ENCODE peak calls at places on chromosomes 5 and 9, in five cellular contexts. N, S, Z, P and C are unnamed samples.

GRCh38 chr9:105459329-105459728 is 11.5 kb downstream of the FSD1L start:
- DNase-seq in S (no peak), Z (no peak), P (peak; percentile 68), N (no peak), C (no peak)

GRCh38 chr9:18477121-18477705 is 3.3 kb downstream of the ADAMTSL1 start:
- DNase-seq in N (no peak), S (no peak), P (no peak), Z (no peak), C (no peak)

GRCh38 chr5:74798977-74799911 is 32.2 kb downstream of the NSA2 start:
- DNase-seq in S (no peak), Z (no peak), P (peak; percentile 72), N (no peak), C (no peak)

GRCh38 chr5:2752875-2753435 is 1.5 kb upstream of the IRX2 start:
- DNase-seq in N (no peak), Z (no peak), S (no peak), P (peak; percentile 41), C (no peak)

GRCh38 chr9:87549774-87550173 is 52.1 kb downstream of the DAPK1 start:
- DNase-seq in P (no peak), Z (no peak), S (no peak), N (no peak), C (no peak)

GRCh38 chr5:87308024-87308423 is 40.3 kb downstream of the RASA1 start:
- DNase-seq in Z (no peak), S (no peak), N (no peak), P (no peak), C (no peak)

GRCh38 chr9:135198144-135198543 is 110.7 kb downstream of the OLFM1 start:
- DNase-seq in P (no peak), N (no peak), S (no peak), Z (no peak), C (no peak)

GRCh38 chr5:142869883-142870282 is 99.7 kb downstream of the ARHGAP26 start:
- DNase-seq in N (no peak), Z (no peak), S (no peak), P (no peak), C (no peak)

GRCh38 chr9:134025606-134026541 is 593 bp downstream of the BRD3OS start:
- DNase-seq in Z (peak; percentile 68), N (peak; percentile 65), S (no peak), P (peak; percentile 46), C (peak; percentile 77)

GRCh38 chr9:116594552-116594951 is 92.6 kb upstream of the TRIM32 start:
- DNase-seq in Z (peak; percentile 64), N (no peak), S (no peak), P (peak; percentile 21), C (no peak)

GRCh38 chr9:75891277-75892167 is 1.0 kb downstream of the PCSK5 start:
- DNase-seq in N (peak; percentile 43), P (peak; percentile 21), Z (peak; percentile 63), S (no peak), C (peak; percentile 48)

GRCh38 chr5:134139377-134139851 is 24.9 kb downstream of the TCF7 start:
- DNase-seq in S (no peak), N (no peak), Z (no peak), P (no peak), C (no peak)

GRCh38 chr5:151617841-151618710 is 26.9 kb upstream of the FAT2 start:
- DNase-seq in Z (no peak), P (peak; percentile 82), S (no peak), N (no peak), C (no peak)

GRCh38 chr5:180803181-180804128 is 849 bp upstream of the MGAT1 start:
- DNase-seq in N (peak; percentile 48), Z (peak; percentile 53), P (peak; percentile 70), S (no peak), C (no peak)

GRCh38 chr5:57436586-57436985 is 46.0 kb downstream of the ACTBL2 start:
- DNase-seq in P (no peak), S (no peak), Z (no peak), N (no peak), C (no peak)

GRCh38 chr5:163458778-163459405 is 1.0 kb downstream of the NUDCD2 start:
- DNase-seq in P (no peak), S (no peak), N (no peak), Z (no peak), C (no peak)

GRCh38 chr9:116895956-116896355 is 208.9 kb downstream of the TRIM32 start:
- DNase-seq in S (no peak), Z (no peak), P (no peak), N (no peak), C (no peak)

GRCh38 chr9:93184439-93185221 is 691 bp downstream of the WNK2 start:
- DNase-seq in Z (no peak), N (peak; percentile 23), S (no peak), P (peak; percentile 86), C (no peak)

GRCh38 chr9:87836951-87837715 is 45.5 kb upstream of the SPATA31E1 start:
- DNase-seq in N (no peak), S (no peak), Z (no peak), P (no peak), C (no peak)

GRCh38 chr9:28960602-28961001 is 1387.3 kb upstream of the C9orf72 start:
- DNase-seq in S (no peak), P (no peak), Z (no peak), N (no peak), C (no peak)

DNA sequence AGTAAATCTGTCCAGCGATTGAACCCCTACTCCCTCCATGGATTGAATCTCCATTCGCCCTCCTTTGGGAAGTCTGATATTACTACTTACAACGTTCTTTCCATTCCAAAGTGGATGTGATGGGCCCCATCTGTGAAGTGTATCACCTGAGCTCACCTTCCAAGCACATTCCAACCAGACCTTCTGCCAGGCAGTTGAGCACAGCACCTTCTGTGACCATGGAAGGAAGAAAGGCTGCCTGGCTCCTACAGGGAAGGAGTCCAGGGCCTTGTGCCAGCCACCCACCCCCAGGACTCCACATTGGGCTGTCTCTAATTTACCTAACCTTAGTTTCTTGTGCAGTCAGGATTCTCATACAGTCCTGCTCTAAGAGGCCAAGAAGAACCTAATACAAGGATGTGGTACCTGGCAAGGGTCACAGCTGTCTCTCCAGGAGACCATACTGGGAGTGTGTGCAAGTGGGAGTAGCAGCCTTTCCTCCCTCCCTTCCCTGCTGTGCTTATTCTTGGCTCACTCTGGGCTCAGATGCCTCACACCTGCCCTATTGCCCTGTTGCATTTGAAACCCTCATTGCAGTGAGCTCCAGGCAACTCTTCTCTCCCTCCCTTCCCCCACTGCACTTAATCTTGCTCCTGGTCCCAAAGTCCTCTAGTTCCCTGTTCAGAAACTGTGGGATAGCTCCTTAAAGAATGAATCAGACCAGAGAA is 116.1 kb downstream of the NRG2 start:
- DNase-seq in Z (no peak), S (no peak), N (no peak), P (no peak), C (no peak)
- H2BK12ac ChIP-seq in Z (no peak overlapping the region), S (no peak overlapping the region), N (no peak overlapping the region), P (no peak overlapping the region), C (no peak overlapping the region)

DNA sequence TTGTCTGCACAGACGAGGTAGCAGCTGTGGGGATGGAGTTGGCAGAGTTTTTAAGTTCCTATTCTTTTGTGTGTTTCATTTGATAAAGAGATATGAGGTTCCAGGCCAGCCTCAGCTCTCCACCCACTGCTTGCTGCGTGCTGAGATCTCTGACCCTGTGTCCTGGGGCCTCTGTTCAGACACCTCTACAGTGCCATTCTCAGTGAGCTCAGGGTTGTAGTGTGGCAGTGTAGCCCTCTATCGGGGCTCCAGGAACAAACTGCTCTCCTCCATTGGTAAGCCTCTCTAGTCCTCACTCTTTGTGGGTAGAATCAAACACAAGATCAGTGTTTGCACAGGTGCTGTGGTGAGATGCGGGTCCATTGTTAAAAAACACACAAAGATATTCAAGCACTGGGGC is 386.6 kb upstream of the RPS23 start:
- DNase-seq in Z (no peak), S (no peak), P (no peak), N (no peak), C (no peak)
- H2BK12ac ChIP-seq in Z (no peak overlapping the region), S (no peak overlapping the region), P (no peak overlapping the region), N (no peak overlapping the region), C (no peak overlapping the region)

DNA sequence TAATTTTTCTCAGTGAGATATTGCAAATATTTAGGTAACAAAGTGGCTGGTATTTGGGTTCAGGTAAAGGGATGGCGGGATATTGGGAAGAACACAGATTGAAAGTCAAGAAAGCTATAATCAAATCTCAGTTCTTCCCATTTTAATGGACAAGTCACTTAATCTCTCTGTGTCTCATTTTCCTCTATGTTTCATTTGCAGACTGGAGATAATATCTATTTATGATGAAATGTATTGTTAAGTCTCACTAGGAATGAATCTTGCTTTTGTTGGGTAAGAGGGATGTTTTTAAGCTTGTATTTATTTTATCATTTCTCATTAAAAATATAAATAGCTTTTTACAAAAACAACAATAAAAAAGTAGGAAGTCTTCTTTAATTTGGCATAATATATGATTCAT is 175.4 kb downstream of the ISL1 start:
- DNase-seq in Z (no peak), S (no peak), P (no peak), N (no peak), C (no peak)
- H2BK12ac ChIP-seq in Z (no peak overlapping the region), S (no peak overlapping the region), P (no peak overlapping the region), N (no peak overlapping the region), C (no peak overlapping the region)

DNA sequence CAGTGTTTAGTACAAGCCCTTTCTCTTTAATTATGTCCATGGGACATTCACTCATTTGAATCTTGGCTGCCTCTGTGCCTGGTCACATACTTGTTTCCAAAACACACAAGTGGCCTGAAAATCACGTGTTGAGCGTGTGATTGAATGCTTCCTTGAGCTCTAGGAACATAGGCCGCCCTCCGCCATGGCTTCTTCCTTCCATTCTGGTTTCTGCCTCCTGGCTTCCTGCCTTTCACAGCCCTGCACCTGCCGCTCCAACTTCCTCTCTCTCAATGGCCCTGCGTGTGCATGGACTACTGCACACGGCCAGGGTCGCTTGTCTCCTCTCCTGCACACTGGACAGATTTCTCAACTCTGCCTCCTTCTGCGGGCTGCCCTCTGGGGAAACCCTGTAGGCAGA is 111.1 kb upstream of the RETREG1 start:
- DNase-seq in P (no peak), S (no peak), Z (no peak), N (no peak), C (no peak)
- H2BK12ac ChIP-seq in P (no peak overlapping the region), S (peak overlapping the region; percentile 69), Z (peak overlapping the region; percentile 18), N (no peak overlapping the region), C (no peak overlapping the region)

GRCh38 chr5:171813813-171814212 is 28.2 kb downstream of the SMIM23 start:
- DNase-seq in Z (no peak), N (no peak), P (peak; percentile 18), S (no peak), C (no peak)
- H2BK12ac ChIP-seq in Z (no peak overlapping the region), N (no peak overlapping the region), P (no peak overlapping the region), S (no peak overlapping the region), C (no peak overlapping the region)

GRCh38 chr9:99971410-99971809 is 65.0 kb downstream of the STX17 start:
- DNase-seq in S (no peak), N (no peak), P (no peak), Z (no peak), C (no peak)

GRCh38 chr9:99973455-99973854 is 67.0 kb downstream of the STX17 start:
- DNase-seq in Z (no peak), S (no peak), P (no peak), N (no peak), C (no peak)

GRCh38 chr9:99966720-99967119 is 60.3 kb downstream of the STX17 start:
- DNase-seq in N (no peak), S (peak; percentile 9), P (peak; percentile 82), Z (peak; percentile 38), C (peak; percentile 40)

GRCh38 chr9:99967457-99967856 is 61.0 kb downstream of the STX17 start:
- DNase-seq in Z (no peak), P (no peak), S (no peak), N (no peak), C (no peak)

GRCh38 chr9:99970481-99970880 is 64.0 kb downstream of the STX17 start:
- DNase-seq in Z (no peak), S (no peak), N (no peak), P (no peak), C (no peak)
- H2BK12ac ChIP-seq in Z (no peak overlapping the region), S (no peak overlapping the region), N (no peak overlapping the region), P (no peak overlapping the region), C (no peak overlapping the region)

GRCh38 chr5:32165-32564 is 59.8 kb upstream of the PLEKHG4B start:
- DNase-seq in N (no peak), P (no peak), S (no peak), Z (no peak), C (no peak)
- H2BK12ac ChIP-seq in N (no peak overlapping the region), P (no peak overlapping the region), S (no peak overlapping the region), Z (no peak overlapping the region), C (no peak overlapping the region)